ENCODE peak calls at places on chromosomes 5 and 9, in five cellular contexts. C, H, J, P and U are unnamed samples.

GRCh38 chr9:24391095-24391494 is 154.6 kb downstream of the IZUMO3 start:
- DNase-seq in C (no peak), H (no peak), J (no peak), P (no peak), U (no peak)

GRCh38 chr5:59873113-59873512 is 20.4 kb downstream of the PDE4D start:
- DNase-seq in C (no peak), H (peak), J (no peak), P (no peak), U (no peak)

GRCh38 chr9:134676886-134677285 is 35.3 kb downstream of the COL5A1 start:
- DNase-seq in C (no peak), H (no peak), J (no peak), P (no peak), U (no peak)

GRCh38 chr5:58499231-58499630 is 8.0 kb downstream of the GAPT start:
- DNase-seq in C (no peak), H (no peak), J (no peak), P (no peak), U (no peak)

GRCh38 chr5:83927140-83927733 is 206.6 kb upstream of the HAPLN1 start:
- DNase-seq in C (peak), H (peak), J (peak), P (peak), U (no peak)

GRCh38 chr5:110940136-110940535 is 131.4 kb upstream of the TSLP start:
- DNase-seq in C (no peak), H (no peak), J (no peak), P (no peak), U (no peak)

GRCh38 chr5:181160144-181160754 is 12.9 kb downstream of the OR2V2 start:
- DNase-seq in C (no peak), H (peak), J (no peak), P (peak), U (no peak)

GRCh38 chr9:16627967-16628366 is 242.5 kb downstream of the BNC2 start:
- DNase-seq in C (no peak), H (no peak), J (no peak), P (no peak), U (no peak)

GRCh38 chr9:82511626-82512025 is 523.1 kb downstream of the SPATA31D1 start:
- DNase-seq in C (no peak), H (no peak), J (no peak), P (no peak), U (no peak)

GRCh38 chr9:82512724-82513123 is 524.2 kb downstream of the SPATA31D1 start:
- DNase-seq in C (no peak), H (no peak), J (no peak), P (no peak), U (no peak)

GRCh38 chr9:82513976-82514735 is 525.6 kb downstream of the SPATA31D1 start:
- DNase-seq in C (no peak), H (no peak), J (no peak), P (no peak), U (no peak)

GRCh38 chr9:82513242-82513750 is 524.7 kb downstream of the SPATA31D1 start:
- DNase-seq in C (no peak), H (no peak), J (no peak), P (no peak), U (no peak)
- TF ChIP-seq KDM1A in C (no peak), H (no peak), J (no peak), P (no peak), U (no peak)

GRCh38 chr9:37239224-37239859 is 119.0 kb downstream of the ZCCHC7 start:
- DNase-seq in C (no peak), H (no peak), J (peak), P (no peak), U (no peak)
- TF ChIP-seq MAX in C (no peak), H (no peak), J (no peak), P (no peak), U (no peak)

GRCh38 chr9:99632349-99633038 is 189.2 kb upstream of the NR4A3 start:
- DNase-seq in C (no peak), H (no peak), J (no peak), P (no peak), U (no peak)

GRCh38 chr9:99637640-99638039 is 184.0 kb upstream of the NR4A3 start:
- DNase-seq in C (no peak), H (no peak), J (no peak), P (no peak), U (no peak)

GRCh38 chr9:99634185-99634584 is 187.5 kb upstream of the NR4A3 start:
- DNase-seq in C (no peak), H (no peak), J (no peak), P (no peak), U (no peak)

GRCh38 chr9:99633260-99633659 is 188.4 kb upstream of the NR4A3 start:
- DNase-seq in C (no peak), H (no peak), J (no peak), P (no peak), U (no peak)

DNA sequence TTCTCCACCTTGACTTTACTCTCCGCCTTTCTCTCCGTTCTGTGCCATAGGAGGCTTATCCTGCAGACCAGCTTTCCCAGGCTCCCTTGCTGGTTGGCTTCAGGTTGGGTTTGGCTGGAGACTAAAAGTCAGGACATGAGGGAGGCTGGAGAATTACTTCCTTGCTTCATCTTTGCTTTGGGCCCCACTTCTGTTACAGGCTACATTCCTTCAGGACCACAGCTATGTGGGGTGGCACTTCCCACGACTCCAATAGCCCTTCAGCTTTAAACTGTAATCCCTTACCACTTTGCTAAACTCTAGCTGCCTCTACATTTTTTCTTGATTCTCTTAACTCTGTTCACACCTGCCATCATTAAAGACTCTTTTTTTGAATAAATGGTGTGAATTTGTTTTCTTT is 186.7 kb upstream of the NR4A3 start:
- DNase-seq in C (no peak), H (no peak), J (no peak), P (no peak), U (no peak)
- TF ChIP-seq KDM1A in C (no peak), H (no peak), J (no peak), P (no peak), U (no peak)

GRCh38 chr5:32523625-32524024 is 61.7 kb upstream of the SUB1 start:
- DNase-seq in C (no peak), H (peak), J (peak), P (no peak), U (no peak)
- TF ChIP-seq MAX in C (no peak), H (no peak), J (no peak), P (no peak), U (no peak)